ENCODE peak calls at places on chromosomes 6 and 20, in eight cellular contexts. M is heart left ventricle, C is spleen, A is upper lobe of left lung, Z is left lung, D is heart right ventricle, B is neural progenitor cell, T is ovary. I is an unnamed sample.

GRCh38 chr6:12911387-12911960 is 194.9 kb downstream of the PHACTR1 start:
- DNase-seq in M (no peak), C (no peak), A (no peak), Z (no peak), D (no peak), B (peak; percentile 23), T (no peak), I (no peak)

GRCh38 chr6:140979642-140980091 is 1153.1 kb upstream of the GJE1 start:
- DNase-seq in M (peak; percentile 35), C (no peak), A (peak; percentile 51), Z (no peak), D (no peak), B (no peak), T (peak; percentile 46), I (no peak)

GRCh38 chr6:82143041-82143481 is 104.5 kb downstream of the IBTK start:
- DNase-seq in M (peak; percentile 50), C (no peak), A (no peak), Z (no peak), D (no peak), B (no peak), T (no peak), I (no peak)

GRCh38 chr6:149734915-149735314 is 11.4 kb downstream of the NUP43 start:
- DNase-seq in M (no peak), C (no peak), A (no peak), Z (no peak), D (no peak), B (no peak), T (no peak), I (no peak)

GRCh38 chr20:56710577-56711465 is 81.7 kb downstream of the TFAP2C start:
- DNase-seq in M (no peak), C (no peak), A (peak; percentile 24), Z (peak; percentile 52), D (no peak), B (no peak), T (no peak), I (no peak)

GRCh38 chr20:17868700-17869231 is 99.8 kb downstream of the SNX5 start:
- DNase-seq in M (no peak), C (no peak), A (no peak), Z (no peak), D (no peak), B (no peak), T (no peak), I (no peak)

GRCh38 chr20:23160536-23161243 is 74.6 kb upstream of the CD93 start:
- DNase-seq in M (no peak), C (no peak), A (no peak), Z (no peak), D (no peak), B (peak; percentile 42), T (no peak), I (no peak)

GRCh38 chr20:31560900-31561598 is 44.0 kb upstream of the ID1 start:
- DNase-seq in M (no peak), C (no peak), A (peak; percentile 49), Z (no peak), D (no peak), B (no peak), T (no peak), I (no peak)

GRCh38 chr6:139124887-139125672 is 9.8 kb upstream of the HECA start:
- DNase-seq in M (peak; percentile 60), C (peak; percentile 90), A (peak; percentile 80), Z (peak; percentile 67), D (peak; percentile 42), B (peak; percentile 65), T (peak; percentile 61), I (peak; percentile 42)

GRCh38 chr6:30568245-30568644 is 3.0 kb upstream of the ABCF1 start:
- DNase-seq in M (no peak), C (no peak), A (no peak), Z (no peak), D (no peak), B (no peak), T (no peak), I (no peak)

GRCh38 chr20:13221673-13222318 is 722 bp downstream of the ISM1 start:
- DNase-seq in M (peak; percentile 39), C (peak; percentile 79), A (peak; percentile 44), Z (peak; percentile 49), D (peak; percentile 39), B (peak; percentile 92), T (peak; percentile 37), I (peak; percentile 40)

GRCh38 chr6:73983367-73983766 is 287.4 kb downstream of the CD109 start:
- DNase-seq in M (no peak), C (no peak), A (no peak), Z (no peak), D (no peak), B (no peak), T (no peak), I (no peak)

GRCh38 chr6:73236147-73236750 is 11.0 kb upstream of the KHDC1L start:
- DNase-seq in M (no peak), C (no peak), A (no peak), Z (no peak), D (no peak), B (no peak), T (no peak), I (no peak)

GRCh38 chr6:126182650-126183311 is 157.1 kb upstream of the CENPW start:
- DNase-seq in M (no peak), C (no peak), A (no peak), Z (no peak), D (no peak), B (no peak), T (no peak), I (no peak)

GRCh38 chr6:39111280-39111679 is 3.7 kb downstream of the SAYSD1 start:
- DNase-seq in M (no peak), C (no peak), A (no peak), Z (no peak), D (no peak), B (no peak), T (no peak), I (no peak)

GRCh38 chr6:168188974-168189678 is 110.1 kb upstream of the FRMD1 start:
- DNase-seq in M (no peak), C (no peak), A (no peak), Z (no peak), D (no peak), B (no peak), T (no peak), I (no peak)

GRCh38 chr20:57260959-57261357 is 5.5 kb downstream of the BMP7 start:
- DNase-seq in M (no peak), C (no peak), A (no peak), Z (no peak), D (no peak), B (peak; percentile 41), T (no peak), I (no peak)

GRCh38 chr20:47468290-47469050 is 33.2 kb upstream of the NCOA3 start:
- DNase-seq in M (no peak), C (no peak), A (no peak), Z (no peak), D (no peak), B (no peak), T (no peak), I (no peak)

GRCh38 chr6:166775180-166775922 is 148.3 kb upstream of the RPS6KA2 start:
- DNase-seq in M (peak; percentile 64), C (no peak), A (peak; percentile 52), Z (no peak), D (no peak), B (peak; percentile 90), T (peak; percentile 60), I (no peak)

GRCh38 chr6:16413399-16413798 is 175.0 kb downstream of the GMPR start:
- DNase-seq in M (no peak), C (no peak), A (no peak), Z (no peak), D (no peak), B (no peak), T (no peak), I (no peak)
- H3K27ac ChIP-seq in M (no peak overlapping the region), C (peak overlapping the region; percentile 61), A (no peak overlapping the region), Z (no peak overlapping the region), D (peak overlapping the region; percentile 38), B (no peak overlapping the region), T (no peak overlapping the region), I (no peak overlapping the region)

GRCh38 chr20:9705722-9706476 is 133.0 kb downstream of the PAK5 start:
- DNase-seq in M (no peak), C (no peak), A (no peak), Z (no peak), D (no peak), B (no peak), T (no peak), I (no peak)

GRCh38 chr20:9710685-9711084 is 128.2 kb downstream of the PAK5 start:
- DNase-seq in M (no peak), C (no peak), A (no peak), Z (no peak), D (no peak), B (no peak), T (no peak), I (no peak)

GRCh38 chr20:9711872-9712271 is 127.0 kb downstream of the PAK5 start:
- DNase-seq in M (no peak), C (no peak), A (no peak), Z (no peak), D (no peak), B (no peak), T (no peak), I (no peak)
- H3K4me1 ChIP-seq in M (no peaks in the 10 kb centered on the region), C (no peaks in the 10 kb centered on the region), A (no peaks in the 10 kb centered on the region), Z (no peaks in the 10 kb centered on the region), D (no peaks in the 10 kb centered on the region), B (no peaks in the 10 kb centered on the region), T (no peaks in the 10 kb centered on the region), I (no peaks in the 10 kb centered on the region)

GRCh38 chr6:85453490-85453889 is 3.6 kb downstream of the NT5E start:
- DNase-seq in M (no peak), C (peak; percentile 79), A (no peak), Z (no peak), D (no peak), B (no peak), T (no peak), I (no peak)
- H3K4me3 ChIP-seq in M (no peak overlapping the region), C (no peak overlapping the region), A (no peak overlapping the region), Z (no peak overlapping the region), D (no peak overlapping the region), B (no peak overlapping the region), T (no peak overlapping the region), I (no peak overlapping the region)

GRCh38 chr6:109511832-109512231 is 28.8 kb upstream of the ZBTB24 start:
- DNase-seq in M (no peak), C (no peak), A (no peak), Z (no peak), D (no peak), B (no peak), T (no peak), I (no peak)

GRCh38 chr6:109507490-109508072 is 24.6 kb upstream of the ZBTB24 start:
- DNase-seq in M (no peak), C (no peak), A (peak; percentile 57), Z (no peak), D (no peak), B (no peak), T (no peak), I (no peak)

GRCh38 chr6:109506314-109506713 is 23.3 kb upstream of the ZBTB24 start:
- DNase-seq in M (no peak), C (no peak), A (no peak), Z (no peak), D (no peak), B (no peak), T (no peak), I (no peak)

GRCh38 chr6:109506841-109507240 is 23.8 kb upstream of the ZBTB24 start:
- DNase-seq in M (no peak), C (no peak), A (no peak), Z (no peak), D (no peak), B (no peak), T (no peak), I (no peak)

GRCh38 chr6:109508166-109508860 is 25.3 kb upstream of the ZBTB24 start:
- DNase-seq in M (no peak), C (no peak), A (no peak), Z (no peak), D (no peak), B (peak; percentile 80), T (no peak), I (no peak)
- H3K27ac ChIP-seq in M (no peak overlapping the region), C (no peak overlapping the region), A (no peak overlapping the region), Z (no peak overlapping the region), D (no peak overlapping the region), B (peak overlapping the region; percentile 89), T (no peak overlapping the region), I (no peak overlapping the region)

I was measured in left ventricle myocardium inferior.